ENCODE peak calls at places on chromosomes 16 and 17, in nine cellular contexts. R is DMS 273 treated with DMSO at 0.1 percent for 48 hours, L is GM03348, Q is NCI-H1105, W is A549, J is HEK293T, F is heart right ventricle, V is EL, U is T-helper 1 cell. B is an unnamed sample.

GRCh38 chr16:11449716-11450115 is 104.5 kb downstream of the RMI2 start:
- DNase-seq in R (no peak), U (no peak), Q (no peak), L (no peak), W (no peak), F (no peak), J (no peak), V (no peak), B (no peak)

GRCh38 chr16:48978501-48978900 is 303.1 kb downstream of the CBLN1 start:
- DNase-seq in J (no peak), R (no peak), Q (no peak), W (no peak), L (peak; percentile 33), U (no peak), F (no peak), V (peak; percentile 40), B (no peak)

GRCh38 chr16:23342083-23342640 is 40.1 kb downstream of the SCNN1B start:
- DNase-seq in U (no peak), F (no peak), Q (no peak), J (no peak), W (no peak), L (no peak), V (no peak), R (no peak), B (no peak)

GRCh38 chr16:86117235-86117634 is 218.3 kb downstream of the IRF8 start:
- DNase-seq in J (no peak), F (no peak), Q (no peak), R (no peak), L (no peak), V (no peak), U (no peak), W (no peak), B (no peak)

GRCh38 chr16:21166561-21166961 is 8.1 kb downstream of the LDAF1 start:
- DNase-seq in V (peak; percentile 11), Q (no peak), F (no peak), U (no peak), W (no peak), L (no peak), J (no peak), R (no peak), B (no peak)

GRCh38 chr16:22888791-22889190 is 74.8 kb downstream of the HS3ST2 start:
- DNase-seq in R (no peak), Q (no peak), F (no peak), W (no peak), J (no peak), U (no peak), V (no peak), L (no peak), B (no peak)

GRCh38 chr17:83099570-83100181 is 20.3 kb downstream of the METRNL start:
- DNase-seq in R (no peak), J (no peak), U (no peak), W (no peak), L (peak; percentile 85), F (no peak), Q (no peak), V (peak; percentile 73), B (peak; percentile 59)

GRCh38 chr17:75345514-75346167 is 56.4 kb upstream of the SLC25A19 start:
- DNase-seq in R (no peak), V (no peak), L (no peak), U (no peak), W (no peak), Q (no peak), F (no peak), J (no peak), B (no peak)

GRCh38 chr17:47902039-47902744 is 6.2 kb downstream of the SP2 start:
- DNase-seq in Q (no peak), J (no peak), L (no peak), U (no peak), W (no peak), V (no peak), F (no peak), R (no peak), B (no peak)

GRCh38 chr16:88387941-88388627 is 5.3 kb downstream of the ZNF469 start:
- DNase-seq in U (no peak), J (no peak), R (no peak), V (peak; percentile 22), Q (no peak), F (no peak), W (peak; percentile 87), L (no peak), B (peak; percentile 82)

GRCh38 chr17:82752371-82753200 is 721 bp downstream of the TBCD start:
- DNase-seq in F (peak; percentile 19), L (peak; percentile 67), Q (no peak), V (peak; percentile 39), J (no peak), U (no peak), R (no peak), W (no peak), B (no peak)

GRCh38 chr16:50953266-50953665 is 197.8 kb downstream of the SALL1 start:
- DNase-seq in F (no peak), J (no peak), L (no peak), R (no peak), W (no peak), U (no peak), Q (no peak), V (no peak), B (no peak)

GRCh38 chr17:68431661-68432071 is 25.6 kb downstream of the WIPI1 start:
- DNase-seq in R (no peak), J (peak; percentile 50), V (peak; percentile 18), Q (no peak), U (no peak), W (peak; percentile 50), L (no peak), F (no peak), B (no peak)

GRCh38 chr17:68892658-68893057 is 62.5 kb downstream of the ABCA8 start:
- DNase-seq in V (no peak), J (no peak), R (no peak), L (no peak), W (no peak), U (no peak), F (no peak), Q (no peak), B (no peak)

GRCh38 chr17:44387773-44388172 is 1.7 kb downstream of the ITGA2B start:
- DNase-seq in U (no peak), W (no peak), V (no peak), R (no peak), Q (no peak), L (no peak), J (no peak), F (no peak), B (peak; percentile 11)

GRCh38 chr16:81810894-81811538 is 31.9 kb downstream of the PLCG2 start:
- DNase-seq in J (no peak), F (no peak), W (no peak), V (no peak), L (no peak), Q (no peak), R (no peak), U (no peak), B (no peak)

GRCh38 chr17:82222816-82223215 is 6.0 kb upstream of the SLC16A3 start:
- DNase-seq in W (no peak), F (no peak), U (no peak), J (no peak), L (no peak), V (no peak), R (no peak), Q (no peak), B (no peak)

GRCh38 chr16:57528499-57529323 is 7.7 kb downstream of the CCDC102A start:
- DNase-seq in W (no peak), J (no peak), R (no peak), L (no peak), F (no peak), Q (no peak), V (no peak), U (no peak), B (no peak)

GRCh38 chr17:31373150-31374082 is 18.1 kb upstream of the RAB11FIP4 start:
- DNase-seq in J (no peak), U (no peak), W (peak; percentile 72), V (peak; percentile 63), L (peak; percentile 69), Q (peak; percentile 18), F (no peak), R (peak; percentile 37), B (no peak)

GRCh38 chr16:88460496-88461169 is 7.6 kb downstream of the ZFPM1 start:
- DNase-seq in F (no peak), V (no peak), W (no peak), Q (no peak), R (no peak), J (no peak), L (no peak), U (no peak), B (no peak)